ENCODE peak calls at places on chromosomes 5 and 9, in eight cellular contexts. D is H9, P is fibroblast of lung, I is uterus, K is kidney epithelial cell, V is esophagus squamous epithelium, M is transverse colon, F is HL-60. T is an unnamed sample.

GRCh38 chr5:176948458-176948857 is 49.3 kb upstream of the HK3 start:
- DNase-seq in D (no peak), P (no peak), I (no peak), K (no peak), V (no peak), M (no peak), F (no peak), T (no peak)

GRCh38 chr9:32571969-32572899 is 725 bp downstream of the NDUFB6 start:
- DNase-seq in D (peak; percentile 66), P (peak; percentile 76), I (peak; percentile 43), K (peak; percentile 67), V (peak; percentile 47), M (peak; percentile 75), F (peak; percentile 66), T (peak; percentile 37)

GRCh38 chr9:93810028-93810971 is 144.9 kb downstream of the BARX1 start:
- DNase-seq in D (peak; percentile 64), P (no peak), I (no peak), K (no peak), V (no peak), M (no peak), F (no peak), T (no peak)

GRCh38 chr5:132489051-132489770 is 1.4 kb downstream of the IRF1 start:
- DNase-seq in D (peak; percentile 17), P (no peak), I (no peak), K (no peak), V (no peak), M (peak; percentile 32), F (no peak), T (no peak)

GRCh38 chr5:1319436-1320343 is 24.8 kb upstream of the TERT start:
- DNase-seq in D (peak; percentile 21), P (no peak), I (no peak), K (no peak), V (no peak), M (no peak), F (no peak), T (no peak)

GRCh38 chr5:66551338-66551737 is 44.9 kb upstream of the MAST4 start:
- DNase-seq in D (no peak), P (no peak), I (no peak), K (no peak), V (no peak), M (no peak), F (no peak), T (no peak)

GRCh38 chr5:31844615-31845345 is 205.8 kb downstream of the PDZD2 start:
- DNase-seq in D (no peak), P (no peak), I (no peak), K (no peak), V (no peak), M (no peak), F (no peak), T (no peak)

GRCh38 chr5:135566422-135567416 is 12.1 kb downstream of the CXCL14 start:
- DNase-seq in D (no peak), P (no peak), I (no peak), K (no peak), V (no peak), M (no peak), F (no peak), T (no peak)

GRCh38 chr5:28499764-28500290 is 1461.4 kb upstream of the CDH9 start:
- DNase-seq in D (no peak), P (peak; percentile 59), I (no peak), K (no peak), V (no peak), M (no peak), F (no peak), T (no peak)

GRCh38 chr9:14258840-14259239 is 55.1 kb downstream of the NFIB start:
- DNase-seq in D (no peak), P (peak; percentile 74), I (no peak), K (no peak), V (no peak), M (no peak), F (no peak), T (no peak)

GRCh38 chr5:132046915-132047314 is 13.5 kb upstream of the IL3 start:
- DNase-seq in D (peak; percentile 28), P (no peak), I (no peak), K (no peak), V (no peak), M (no peak), F (no peak), T (no peak)

GRCh38 chr9:27528278-27528885 is 1.2 kb downstream of the MOB3B start:
- DNase-seq in D (peak; percentile 90), P (peak; percentile 70), I (peak; percentile 87), K (no peak), V (peak; percentile 5), M (peak; percentile 91), F (no peak), T (peak; percentile 52)

GRCh38 chr5:11064763-11065450 is 303.9 kb upstream of the DAP start:
- DNase-seq in D (no peak), P (no peak), I (no peak), K (peak; percentile 29), V (no peak), M (no peak), F (no peak), T (no peak)

GRCh38 chr5:126851441-126852103 is 74.6 kb downstream of the LMNB1 start:
- DNase-seq in D (no peak), P (no peak), I (no peak), K (no peak), V (no peak), M (no peak), F (no peak), T (no peak)

GRCh38 chr9:84493284-84493947 is 152.9 kb upstream of the SLC28A3 start:
- DNase-seq in D (peak; percentile 64), P (no peak), I (no peak), K (no peak), V (no peak), M (no peak), F (no peak), T (no peak)

GRCh38 chr5:149370878-149371277 is 8.2 kb downstream of the IL17B start:
- DNase-seq in D (no peak), P (no peak), I (peak; percentile 42), K (no peak), V (no peak), M (peak; percentile 7), F (no peak), T (no peak)

GRCh38 chr5:116524966-116525365 is 49.7 kb downstream of the SEMA6A start:
- DNase-seq in D (no peak), P (no peak), I (no peak), K (no peak), V (no peak), M (no peak), F (no peak), T (no peak)

GRCh38 chr9:124349267-124349666 is 66.0 kb downstream of the PSMB7 start:
- DNase-seq in D (no peak), P (no peak), I (no peak), K (no peak), V (no peak), M (no peak), F (no peak), T (no peak)

GRCh38 chr5:56330167-56330566 is 97.0 kb upstream of the ANKRD55 start:
- DNase-seq in D (no peak), P (no peak), I (no peak), K (no peak), V (no peak), M (no peak), F (no peak), T (no peak)

GRCh38 chr5:173310861-173311515 is 17.2 kb downstream of the STC2 start:
- DNase-seq in D (no peak), P (peak; percentile 46), I (no peak), K (no peak), V (no peak), M (no peak), F (no peak), T (no peak)

GRCh38 chr5:125501396-125501795 is 755.0 kb upstream of the ZNF608 start:
- DNase-seq in D (no peak), P (peak; percentile 52), I (no peak), K (no peak), V (no peak), M (no peak), F (no peak), T (no peak)

DNA sequence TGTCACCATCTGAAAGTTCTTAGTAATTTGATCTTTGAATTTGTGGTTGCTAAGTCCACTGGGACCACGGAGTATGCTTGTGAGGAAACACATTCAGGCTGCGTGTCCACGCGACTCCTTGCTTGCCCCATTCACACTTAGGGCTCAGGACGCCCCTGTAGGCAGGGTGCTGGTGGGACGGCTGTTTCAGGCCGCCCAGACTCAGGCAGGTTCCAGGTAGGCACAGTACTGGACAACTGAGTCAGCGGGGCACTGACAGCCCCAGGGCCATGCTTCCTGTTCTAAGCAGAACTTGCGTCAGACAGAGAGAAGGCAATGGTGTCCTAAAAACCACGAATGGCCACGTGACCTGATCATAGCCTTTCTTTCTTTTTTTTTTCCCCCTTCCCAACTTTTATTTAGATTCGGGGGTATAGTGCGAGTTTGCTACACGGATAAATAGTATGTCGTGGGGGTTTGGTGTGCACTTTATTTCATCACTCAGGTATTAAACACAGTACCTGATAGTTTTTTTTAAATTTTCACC is 7.7 kb upstream of the RASGEF1C start:
- DNase-seq in D (no peak), P (no peak), I (no peak), K (no peak), V (no peak), M (no peak), F (no peak), T (no peak)
- H3K27me3 ChIP-seq in D (no peaks in the 10 kb centered on the region), P (no peaks in the 10 kb centered on the region), I (no peaks in the 10 kb centered on the region), K (no peaks in the 10 kb centered on the region), V (peaks cover 16% of the 10 kb centered on the region), M (no peaks in the 10 kb centered on the region), F (no peaks in the 10 kb centered on the region), T (no peaks in the 10 kb centered on the region)

GRCh38 chr9:127805620-127806019 is 2.9 kb downstream of the FPGS start:
- DNase-seq in D (peak; percentile 88), P (peak; percentile 20), I (no peak), K (no peak), V (no peak), M (peak; percentile 54), F (no peak), T (no peak)
- TF ChIP-seq CTCF in D (peak; percentile 88), P (peak; percentile 27), I (no peak), K (peak; percentile 49), V (peak; percentile 10), M (no peak), F (no peak), T (peak; percentile 45)

DNA sequence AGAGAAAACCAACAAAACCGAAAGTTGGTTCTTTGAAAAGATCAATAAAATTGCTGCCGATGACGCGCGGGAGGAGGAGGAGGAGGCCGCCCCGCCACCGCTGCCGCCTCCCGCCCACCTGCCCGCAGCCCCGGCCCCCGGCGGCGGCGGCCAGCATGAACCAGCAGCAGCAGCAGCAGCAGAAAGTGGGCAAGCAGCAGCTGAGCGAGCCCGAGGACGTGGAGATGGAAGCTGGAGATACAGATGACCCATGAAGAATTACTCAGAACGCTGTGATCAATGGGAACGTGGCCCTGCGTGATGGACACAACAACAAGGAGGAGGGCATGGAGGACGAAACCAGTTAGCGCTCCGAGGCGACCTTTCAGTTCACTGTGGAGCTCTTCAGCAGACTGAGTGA is 53.9 kb upstream of the EFNA5 start:
- DNase-seq in D (peak; percentile 49), P (no peak), I (no peak), K (no peak), V (no peak), M (no peak), F (no peak), T (no peak)
- H3K27me3 ChIP-seq in D (no peaks in the 10 kb centered on the region), P (no peaks in the 10 kb centered on the region), I (no peaks in the 10 kb centered on the region), K (no peaks in the 10 kb centered on the region), V (no peaks in the 10 kb centered on the region), M (no peaks in the 10 kb centered on the region), F (no peaks in the 10 kb centered on the region), T (no peaks in the 10 kb centered on the region)

DNA sequence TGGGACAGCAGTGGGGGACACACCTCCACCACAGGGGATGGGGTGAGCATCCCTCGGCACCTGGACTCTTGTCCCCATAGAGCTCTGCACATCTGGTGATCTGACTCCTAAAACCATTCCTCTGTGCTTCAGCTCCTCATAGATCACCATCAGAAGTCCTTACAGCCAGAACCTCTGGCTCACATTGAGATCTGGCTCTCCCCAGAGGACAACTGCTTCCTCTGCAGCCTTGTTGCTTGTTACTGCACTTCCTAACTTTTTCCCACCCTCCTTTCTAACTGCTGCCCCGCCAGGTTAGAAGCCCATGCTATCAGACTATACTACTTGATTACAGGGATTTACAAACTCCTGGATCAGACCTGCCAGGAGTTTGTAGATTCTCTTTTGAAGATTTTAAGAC is 64.5 kb downstream of the ARSB start:
- DNase-seq in D (no peak), P (peak; percentile 49), I (no peak), K (no peak), V (no peak), M (no peak), F (no peak), T (no peak)
- TF ChIP-seq CTCF in D (peak; percentile 48), P (peak; percentile 70), I (peak; percentile 46), K (peak; percentile 12), V (no peak), M (no peak), F (no peak), T (no peak)